ENCODE peak calls at places on chromosomes 12 and 14, in ten cellular contexts. Y is AG04450; B is activated naive CD4-positive, alpha-beta T cell treated with Interleukin-2 at 50 U/mL for 16 hours; V is NCI-H187 treated with DMSO at 0.1 percent for 48 hours; J is IMR-90; M is left ventricle myocardium inferior; N is sciatic nerve; R is bronchial epithelial cell; T is NCI-H1436 treated with DMSO at 0.1 percent for 48 hours; S is NCI-H1417. I is an unnamed sample.
A peak's percentile ranks its signal among the peaks of the same experiment; 100 is the strongest.

GRCh38 chr12:98883231-98883630 is 238.1 kb downstream of the APAF1 start:
- DNase-seq in Y (no peak), B (no peak), V (no peak), J (no peak), M (no peak), N (no peak), R (no peak), T (no peak), S (no peak), I (no peak)

GRCh38 chr12:38823743-38824142 is 81.6 kb downstream of the CPNE8 start:
- DNase-seq in Y (no peak), B (no peak), V (no peak), J (no peak), M (no peak), N (no peak), R (peak; percentile 11), T (no peak), S (no peak), I (peak; percentile 5)

GRCh38 chr14:94548999-94549985 is 11.9 kb upstream of the SERPINA4 start:
- DNase-seq in Y (peak; percentile 6), B (peak; percentile 60), V (no peak), J (peak; percentile 36), M (peak; percentile 47), N (peak; percentile 85), R (peak; percentile 28), T (no peak), S (peak; percentile 66), I (peak; percentile 9)

GRCh38 chr12:120181991-120182631 is 12.4 kb downstream of the GCN1 start:
- DNase-seq in Y (no peak), B (no peak), V (no peak), J (peak; percentile 74), M (no peak), N (no peak), R (peak; percentile 88), T (no peak), S (no peak), I (peak; percentile 69)

GRCh38 chr14:77185093-77185465 is 3.5 kb downstream of the TMEM63C start:
- DNase-seq in Y (no peak), B (no peak), V (no peak), J (no peak), M (no peak), N (no peak), R (no peak), T (no peak), S (no peak), I (peak; percentile 34)

GRCh38 chr14:69398818-69399210 is 322 bp downstream of the SLC39A9 start:
- DNase-seq in Y (no peak), B (no peak), V (no peak), J (no peak), M (no peak), N (no peak), R (no peak), T (no peak), S (no peak), I (no peak)

GRCh38 chr14:103194256-103195045 is 71.2 kb downstream of the TNFAIP2 start:
- DNase-seq in Y (peak; percentile 26), B (no peak), V (no peak), J (peak; percentile 66), M (no peak), N (peak; percentile 22), R (peak; percentile 74), T (no peak), S (no peak), I (no peak)

GRCh38 chr12:131007031-131007793 is 53.5 kb downstream of the ADGRD1 start:
- DNase-seq in Y (no peak), B (no peak), V (no peak), J (no peak), M (peak; percentile 71), N (no peak), R (no peak), T (no peak), S (no peak), I (no peak)

GRCh38 chr12:9049520-9050133 is 60.3 kb downstream of the KLRG1 start:
- DNase-seq in Y (peak; percentile 11), B (no peak), V (no peak), J (peak; percentile 52), M (no peak), N (no peak), R (peak; percentile 58), T (no peak), S (peak; percentile 74), I (peak; percentile 13)

GRCh38 chr14:75297417-75298040 is 18.9 kb downstream of the FOS start:
- DNase-seq in Y (no peak), B (no peak), V (no peak), J (no peak), M (no peak), N (no peak), R (no peak), T (no peak), S (no peak), I (no peak)

GRCh38 chr12:118187746-118188390 is 51.9 kb downstream of the PEBP1 start:
- DNase-seq in Y (no peak), B (no peak), V (no peak), J (no peak), M (no peak), N (no peak), R (no peak), T (no peak), S (no peak), I (no peak)

GRCh38 chr12:78248321-78248720 is 417.6 kb downstream of the NAV3 start:
- DNase-seq in Y (no peak), B (no peak), V (no peak), J (no peak), M (no peak), N (no peak), R (no peak), T (no peak), S (no peak), I (peak; percentile 13)

GRCh38 chr12:630656-631632 is 32.3 kb downstream of the NINJ2 start:
- DNase-seq in Y (no peak), B (peak; percentile 73), V (no peak), J (no peak), M (peak; percentile 76), N (peak; percentile 59), R (no peak), T (no peak), S (no peak), I (no peak)

GRCh38 chr12:131919366-131920156 is 9.5 kb upstream of the PUS1 start:
- DNase-seq in Y (no peak), B (no peak), V (no peak), J (no peak), M (no peak), N (no peak), R (no peak), T (no peak), S (no peak), I (no peak)

GRCh38 chr14:96272777-96273471 is 16.9 kb downstream of the BDKRB1 start:
- DNase-seq in Y (no peak), B (no peak), V (no peak), J (peak; percentile 76), M (no peak), N (no peak), R (peak; percentile 48), T (no peak), S (no peak), I (peak; percentile 59)

GRCh38 chr14:105168496-105168978 is at the start of gene JAG2:
- DNase-seq in Y (no peak), B (peak; percentile 60), V (no peak), J (no peak), M (peak; percentile 67), N (no peak), R (peak; percentile 55), T (no peak), S (peak; percentile 65), I (no peak)

GRCh38 chr14:51776102-51776894 is 84.1 kb upstream of the GNG2 start:
- DNase-seq in Y (peak; percentile 20), B (peak; percentile 17), V (no peak), J (peak; percentile 68), M (peak; percentile 25), N (peak; percentile 77), R (peak; percentile 63), T (peak; percentile 49), S (peak; percentile 81), I (peak; percentile 56)

GRCh38 chr14:68694516-68695235 is 98.2 kb downstream of the ZFP36L1 start:
- DNase-seq in Y (no peak), B (no peak), V (no peak), J (peak; percentile 22), M (no peak), N (peak; percentile 56), R (no peak), T (no peak), S (no peak), I (no peak)

GRCh38 chr12:26939953-26940352 is 1.7 kb downstream of the FGFR1OP2 start:
- DNase-seq in Y (no peak), B (no peak), V (no peak), J (no peak), M (no peak), N (no peak), R (no peak), T (no peak), S (no peak), I (no peak)

GRCh38 chr12:123450636-123451035 is 7.3 kb upstream of the SNRNP35 start:
- DNase-seq in Y (no peak), B (no peak), V (no peak), J (no peak), M (no peak), N (no peak), R (no peak), T (no peak), S (no peak), I (no peak)

GRCh38 chr12:123267991-123268843 is 3.4 kb downstream of the CDK2AP1 start:
- DNase-seq in Y (no peak), B (no peak), V (no peak), J (no peak), M (peak; percentile 34), N (peak; percentile 66), R (no peak), T (no peak), S (peak; percentile 98), I (no peak)

GRCh38 chr12:32603858-32604257 is 75.2 kb upstream of the DNM1L start:
- DNase-seq in Y (no peak), B (no peak), V (no peak), J (peak; percentile 51), M (no peak), N (no peak), R (peak; percentile 25), T (no peak), S (no peak), I (peak; percentile 71)

GRCh38 chr12:2904260-2904659 is 13.6 kb downstream of the TULP3 start:
- DNase-seq in Y (no peak), B (no peak), V (no peak), J (no peak), M (no peak), N (no peak), R (no peak), T (no peak), S (no peak), I (no peak)

GRCh38 chr14:102282751-102283465 is 22.1 kb downstream of the MOK start:
- DNase-seq in Y (no peak), B (no peak), V (no peak), J (no peak), M (no peak), N (no peak), R (peak; percentile 77), T (no peak), S (no peak), I (no peak)

GRCh38 chr12:86741531-86741930 is 485.3 kb upstream of the MGAT4C start:
- DNase-seq in Y (no peak), B (no peak), V (no peak), J (peak; percentile 4), M (no peak), N (no peak), R (no peak), T (no peak), S (no peak), I (no peak)

GRCh38 chr12:31118347-31118830 is 44.7 kb downstream of the DDX11 start:
- DNase-seq in Y (no peak), B (peak; percentile 21), V (no peak), J (no peak), M (no peak), N (no peak), R (no peak), T (peak; percentile 8), S (peak; percentile 69), I (no peak)

GRCh38 chr14:66509874-66510273 is 1.9 kb downstream of the GPHN start:
- DNase-seq in Y (no peak), B (no peak), V (no peak), J (no peak), M (no peak), N (no peak), R (no peak), T (no peak), S (no peak), I (no peak)

GRCh38 chr12:94870511-94870910 is 133.0 kb downstream of the NDUFA12 start:
- DNase-seq in Y (no peak), B (no peak), V (no peak), J (no peak), M (no peak), N (no peak), R (no peak), T (no peak), S (no peak), I (no peak)

I was measured in foreskin keratinocyte.